ENCODE peak calls at places on chromosomes 12 and 14, in five cellular contexts. One of them, this sample, is unnamed.

GRCh38 chr12:56377310-56377988 is 14.8 kb upstream of the APOF start:
- DNase-seq in brain microvascular endothelial cell: peak
- DNase-seq in ovary: no peak
- DNase-seq in HFF-Myc: no peak
- DNase-seq in A549: peak
- DNase-seq in this sample: no peak

GRCh38 chr12:3694673-3695072 is 58.2 kb downstream of the CRACR2A start:
- DNase-seq in brain microvascular endothelial cell: no peak
- DNase-seq in ovary: no peak
- DNase-seq in HFF-Myc: no peak
- DNase-seq in A549: no peak
- DNase-seq in this sample: no peak

GRCh38 chr12:76237086-76237701 is 111.0 kb downstream of the BBS10 start:
- DNase-seq in brain microvascular endothelial cell: no peak
- DNase-seq in ovary: no peak
- DNase-seq in HFF-Myc: no peak
- DNase-seq in A549: no peak
- DNase-seq in this sample: no peak

GRCh38 chr14:48723841-48724495 is 862.2 kb downstream of the RPS29 start:
- DNase-seq in brain microvascular endothelial cell: no peak
- DNase-seq in ovary: no peak
- DNase-seq in HFF-Myc: no peak
- DNase-seq in A549: no peak
- DNase-seq in this sample: no peak

GRCh38 chr12:54653025-54653424 is 4.9 kb upstream of the DCD start:
- DNase-seq in brain microvascular endothelial cell: no peak
- DNase-seq in ovary: no peak
- DNase-seq in HFF-Myc: no peak
- DNase-seq in A549: no peak
- DNase-seq in this sample: no peak

GRCh38 chr14:103006106-103006505 is 51.2 kb downstream of the CDC42BPB start:
- DNase-seq in brain microvascular endothelial cell: no peak
- DNase-seq in ovary: no peak
- DNase-seq in HFF-Myc: no peak
- DNase-seq in A549: no peak
- DNase-seq in this sample: no peak

GRCh38 chr14:36756221-36756620 is 94.6 kb downstream of the PAX9 start:
- DNase-seq in brain microvascular endothelial cell: no peak
- DNase-seq in ovary: no peak
- DNase-seq in HFF-Myc: no peak
- DNase-seq in A549: no peak
- DNase-seq in this sample: no peak

GRCh38 chr12:110301065-110301806 is 20.2 kb downstream of the ATP2A2 start:
- DNase-seq in brain microvascular endothelial cell: peak
- DNase-seq in ovary: no peak
- DNase-seq in HFF-Myc: no peak
- DNase-seq in A549: no peak
- DNase-seq in this sample: no peak

GRCh38 chr12:6161124-6161882 is 36.8 kb upstream of the VWF start:
- DNase-seq in brain microvascular endothelial cell: peak
- DNase-seq in ovary: no peak
- DNase-seq in HFF-Myc: no peak
- DNase-seq in A549: no peak
- DNase-seq in this sample: no peak

GRCh38 chr12:54628186-54628846 is 6.4 kb downstream of the LACRT start:
- DNase-seq in brain microvascular endothelial cell: no peak
- DNase-seq in ovary: no peak
- DNase-seq in HFF-Myc: no peak
- DNase-seq in A549: no peak
- DNase-seq in this sample: no peak

GRCh38 chr14:61894452-61895077 is 132.3 kb downstream of the SNAPC1 start:
- DNase-seq in brain microvascular endothelial cell: peak
- DNase-seq in ovary: peak
- DNase-seq in HFF-Myc: peak
- DNase-seq in A549: peak
- DNase-seq in this sample: peak

GRCh38 chr12:42129595-42130204 is 15.0 kb downstream of the GXYLT1 start:
- DNase-seq in brain microvascular endothelial cell: peak
- DNase-seq in ovary: no peak
- DNase-seq in HFF-Myc: peak
- DNase-seq in A549: peak
- DNase-seq in this sample: peak

GRCh38 chr12:101925352-101925751 is 48.0 kb downstream of the DRAM1 start:
- DNase-seq in brain microvascular endothelial cell: peak
- DNase-seq in ovary: peak
- DNase-seq in HFF-Myc: peak
- DNase-seq in A549: peak
- DNase-seq in this sample: no peak

GRCh38 chr12:64915242-64915641 is 90.8 kb downstream of the TBC1D30 start:
- DNase-seq in brain microvascular endothelial cell: no peak
- DNase-seq in ovary: no peak
- DNase-seq in HFF-Myc: no peak
- DNase-seq in A549: no peak
- DNase-seq in this sample: no peak

GRCh38 chr12:31796270-31796951 is 67.6 kb upstream of the AMN1 start:
- DNase-seq in brain microvascular endothelial cell: no peak
- DNase-seq in ovary: no peak
- DNase-seq in HFF-Myc: no peak
- DNase-seq in A549: no peak
- DNase-seq in this sample: no peak

DNA sequence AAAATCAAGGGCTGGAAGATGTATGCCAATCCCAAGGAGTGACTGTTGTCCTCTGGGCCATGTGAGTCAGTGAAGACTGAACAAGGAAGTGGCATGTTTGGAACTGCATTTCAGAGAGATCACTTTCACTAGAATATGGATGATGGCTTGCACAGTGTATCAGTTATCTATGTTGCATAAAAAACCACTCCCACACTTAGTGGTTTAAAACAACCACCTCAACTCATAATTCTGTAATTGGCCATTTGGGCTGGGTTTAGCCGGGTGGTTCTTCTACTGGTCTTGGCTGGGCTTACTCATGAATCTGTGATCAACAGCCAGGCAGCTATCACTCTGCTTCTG is 15.4 kb downstream of the BDKRB1 start:
- DNase-seq in brain microvascular endothelial cell: no peak
- DNase-seq in ovary: no peak
- DNase-seq in HFF-Myc: no peak
- DNase-seq in A549: no peak
- DNase-seq in this sample: no peak
- TF ChIP-seq CTCF in brain microvascular endothelial cell: no peak
- TF ChIP-seq CTCF in ovary: no peak
- TF ChIP-seq CTCF in HFF-Myc: no peak
- TF ChIP-seq CTCF in A549: no peak
- TF ChIP-seq CTCF in this sample: no peak

GRCh38 chr12:47855502-47855901 is 35.8 kb upstream of the HDAC7 start:
- DNase-seq in brain microvascular endothelial cell: no peak
- DNase-seq in ovary: no peak
- DNase-seq in HFF-Myc: no peak
- DNase-seq in A549: no peak
- DNase-seq in this sample: no peak
- TF ChIP-seq CTCF in brain microvascular endothelial cell: no peak
- TF ChIP-seq CTCF in ovary: no peak
- TF ChIP-seq CTCF in HFF-Myc: no peak
- TF ChIP-seq CTCF in A549: no peak
- TF ChIP-seq CTCF in this sample: no peak

GRCh38 chr14:88380405-88380804 is 5.1 kb upstream of the SPATA7 start:
- DNase-seq in brain microvascular endothelial cell: no peak
- DNase-seq in ovary: no peak
- DNase-seq in HFF-Myc: no peak
- DNase-seq in A549: peak
- DNase-seq in this sample: no peak
- TF ChIP-seq CTCF in brain microvascular endothelial cell: peak
- TF ChIP-seq CTCF in ovary: no peak
- TF ChIP-seq CTCF in HFF-Myc: peak
- TF ChIP-seq CTCF in A549: peak
- TF ChIP-seq CTCF in this sample: no peak

DNA sequence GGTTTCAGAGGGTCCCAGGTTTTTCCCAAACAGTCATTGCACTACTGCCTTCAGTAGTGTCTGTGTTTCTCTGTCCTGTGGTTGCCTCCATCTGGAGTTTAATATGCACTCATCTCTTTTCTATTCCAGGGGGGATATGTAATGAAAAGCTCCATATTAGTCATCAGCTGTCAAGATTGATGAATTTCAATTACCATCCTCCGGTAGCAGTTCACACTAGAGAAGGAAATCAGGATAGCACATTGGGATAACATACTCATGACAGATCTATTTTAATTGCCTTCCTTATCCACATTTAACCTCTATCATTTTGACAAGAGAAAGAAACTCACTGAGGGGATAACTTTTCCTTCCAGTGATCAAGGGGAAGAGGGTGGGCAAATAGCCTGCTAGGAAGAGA is 589.0 kb upstream of the SEL1L start:
- DNase-seq in brain microvascular endothelial cell: no peak
- DNase-seq in ovary: no peak
- DNase-seq in HFF-Myc: no peak
- DNase-seq in A549: no peak
- DNase-seq in this sample: no peak
- TF ChIP-seq CTCF in brain microvascular endothelial cell: no peak
- TF ChIP-seq CTCF in ovary: no peak
- TF ChIP-seq CTCF in HFF-Myc: no peak
- TF ChIP-seq CTCF in A549: no peak
- TF ChIP-seq CTCF in this sample: no peak

DNA sequence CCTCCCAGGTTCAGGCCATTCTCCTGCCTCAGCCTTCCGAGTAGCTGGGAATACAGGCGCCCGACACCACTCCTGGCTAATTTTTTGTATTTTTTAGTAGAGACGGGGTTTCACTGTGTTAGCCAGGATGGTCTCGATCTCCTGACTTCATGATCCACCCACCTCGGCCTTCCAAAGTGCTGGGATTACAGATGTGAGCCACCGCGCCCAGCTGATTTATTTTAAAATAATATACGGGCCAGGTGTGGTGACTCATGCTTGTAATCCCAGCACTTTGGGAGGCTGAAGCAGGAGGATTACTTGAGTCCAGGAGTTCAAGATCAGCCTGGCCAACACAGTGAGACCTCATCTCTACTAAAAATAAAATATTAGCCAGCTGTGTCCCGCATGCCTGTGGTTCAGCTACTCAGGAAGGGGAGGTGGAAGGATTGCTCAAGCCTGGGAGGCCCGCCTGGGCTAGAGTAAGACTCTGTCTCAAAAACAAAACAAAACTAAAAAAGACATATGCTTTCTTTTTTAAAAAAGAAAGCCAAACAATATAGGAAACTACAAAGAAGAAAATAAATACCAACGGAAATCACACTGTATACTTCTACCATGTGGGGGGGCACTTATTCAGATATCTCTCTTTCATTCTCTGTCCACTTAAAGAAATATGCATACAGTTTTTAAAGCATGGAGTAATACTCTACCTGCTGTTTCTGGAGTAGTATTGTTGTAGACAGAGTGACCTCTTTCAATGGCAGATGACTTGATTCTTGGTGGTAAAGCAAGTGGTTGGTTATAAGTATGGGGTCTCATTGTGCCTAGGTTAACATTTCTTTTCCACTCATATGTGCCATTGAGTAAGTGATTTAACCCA is 930 bp upstream of the MIA2 start:
- DNase-seq in brain microvascular endothelial cell: peak
- DNase-seq in ovary: no peak
- DNase-seq in HFF-Myc: peak
- DNase-seq in A549: peak
- DNase-seq in this sample: no peak
- TF ChIP-seq CTCF in brain microvascular endothelial cell: no peak
- TF ChIP-seq CTCF in ovary: no peak
- TF ChIP-seq CTCF in HFF-Myc: no peak
- TF ChIP-seq CTCF in A549: no peak
- TF ChIP-seq CTCF in this sample: no peak

GRCh38 chr12:127711108-127711507 is 555.9 kb upstream of the TMEM132C start:
- DNase-seq in brain microvascular endothelial cell: no peak
- DNase-seq in ovary: no peak
- DNase-seq in HFF-Myc: no peak
- DNase-seq in A549: no peak
- DNase-seq in this sample: no peak
- TF ChIP-seq CTCF in brain microvascular endothelial cell: peak
- TF ChIP-seq CTCF in ovary: no peak
- TF ChIP-seq CTCF in HFF-Myc: peak
- TF ChIP-seq CTCF in A549: no peak
- TF ChIP-seq CTCF in this sample: peak

GRCh38 chr12:92277795-92278194 is 132.1 kb upstream of the BTG1 start:
- DNase-seq in brain microvascular endothelial cell: no peak
- DNase-seq in ovary: no peak
- DNase-seq in HFF-Myc: no peak
- DNase-seq in A549: no peak
- DNase-seq in this sample: no peak

GRCh38 chr12:92278378-92278828 is 132.8 kb upstream of the BTG1 start:
- DNase-seq in brain microvascular endothelial cell: no peak
- DNase-seq in ovary: no peak
- DNase-seq in HFF-Myc: no peak
- DNase-seq in A549: no peak
- DNase-seq in this sample: no peak

GRCh38 chr12:92272301-92272964 is 126.8 kb upstream of the BTG1 start:
- DNase-seq in brain microvascular endothelial cell: no peak
- DNase-seq in ovary: no peak
- DNase-seq in HFF-Myc: no peak
- DNase-seq in A549: no peak
- DNase-seq in this sample: no peak

GRCh38 chr12:92271341-92271740 is 125.7 kb upstream of the BTG1 start:
- DNase-seq in brain microvascular endothelial cell: no peak
- DNase-seq in ovary: no peak
- DNase-seq in HFF-Myc: no peak
- DNase-seq in A549: no peak
- DNase-seq in this sample: no peak

GRCh38 chr12:92275443-92276154 is 130.0 kb upstream of the BTG1 start:
- DNase-seq in brain microvascular endothelial cell: no peak
- DNase-seq in ovary: no peak
- DNase-seq in HFF-Myc: no peak
- DNase-seq in A549: no peak
- DNase-seq in this sample: no peak
- TF ChIP-seq CTCF in brain microvascular endothelial cell: no peak
- TF ChIP-seq CTCF in ovary: no peak
- TF ChIP-seq CTCF in HFF-Myc: no peak
- TF ChIP-seq CTCF in A549: no peak
- TF ChIP-seq CTCF in this sample: no peak

GRCh38 chr14:99035712-99036593 is 236.0 kb downstream of the BCL11B start:
- DNase-seq in brain microvascular endothelial cell: peak
- DNase-seq in ovary: peak
- DNase-seq in HFF-Myc: peak
- DNase-seq in A549: peak
- DNase-seq in this sample: peak
- TF ChIP-seq CTCF in brain microvascular endothelial cell: peak
- TF ChIP-seq CTCF in ovary: no peak
- TF ChIP-seq CTCF in HFF-Myc: no peak
- TF ChIP-seq CTCF in A549: no peak
- TF ChIP-seq CTCF in this sample: no peak

This sample was measured in nephron progenitor cell.